ENCODE peak calls at places on chromosomes 3 and 15, in four cellular contexts. T, A, J and V are unnamed samples.

GRCh38 chr15:78878356-78878755 is 5.7 kb downstream of the MORF4L1 start:
- DNase-seq in T (no peak), J (no peak), A (no peak), V (no peak)

GRCh38 chr15:62649793-62650420 is 392.6 kb upstream of the TPM1 start:
- DNase-seq in J (no peak), A (no peak), T (no peak), V (no peak)

GRCh38 chr15:60326824-60327654 is 70.7 kb downstream of the ANXA2 start:
- DNase-seq in J (no peak), A (no peak), T (peak; percentile 68), V (peak; percentile 62)

GRCh38 chr3:38645076-38645475 is 4.4 kb downstream of the SCN5A start:
- DNase-seq in A (no peak), J (no peak), T (no peak), V (no peak)

GRCh38 chr3:57959407-57960173 is 48.6 kb upstream of the FLNB start:
- DNase-seq in T (no peak), J (no peak), A (no peak), V (peak; percentile 37)

GRCh38 chr3:38250198-38250597 is 15.4 kb upstream of the SLC22A13 start:
- DNase-seq in J (no peak), A (no peak), T (no peak), V (no peak)

GRCh38 chr3:182980204-182981037 is at the start of gene DCUN1D1:
- DNase-seq in T (peak; percentile 88), A (peak; percentile 25), J (peak; percentile 86), V (peak; percentile 89)

GRCh38 chr3:130725746-130726145 is 20.9 kb downstream of the PIK3R4 start:
- DNase-seq in J (no peak), T (no peak), A (no peak), V (no peak)

GRCh38 chr3:56452085-56452484 is 16.2 kb downstream of the ERC2 start:
- DNase-seq in T (no peak), A (no peak), J (no peak), V (no peak)

GRCh38 chr15:52102468-52102867 is 10.1 kb downstream of the BCL2L10 start:
- DNase-seq in A (no peak), T (no peak), J (no peak), V (peak; percentile 57)

GRCh38 chr15:70761046-70761445 is 2.3 kb downstream of the UACA start:
- DNase-seq in J (no peak), A (no peak), T (no peak), V (no peak)

GRCh38 chr3:183579967-183580720 is 24.6 kb upstream of the KLHL6 start:
- DNase-seq in T (no peak), A (no peak), J (no peak), V (no peak)

GRCh38 chr3:171895890-171896289 is 52.7 kb downstream of the TMEM212 start:
- DNase-seq in T (no peak), A (no peak), J (no peak), V (no peak)

GRCh38 chr15:98692213-98692612 is 43.9 kb downstream of the IGF1R start:
- DNase-seq in J (no peak), A (no peak), T (no peak), V (no peak)

GRCh38 chr15:39666671-39667070 is 85.8 kb downstream of the THBS1 start:
- DNase-seq in J (no peak), A (no peak), T (peak; percentile 20), V (peak; percentile 78)

GRCh38 chr3:149296972-149297371 is 36.5 kb downstream of the TM4SF18 start:
- DNase-seq in J (no peak), T (no peak), A (no peak), V (no peak)

GRCh38 chr15:97521390-97521789 is 439.1 kb upstream of the ARRDC4 start:
- DNase-seq in A (no peak), T (no peak), J (no peak), V (no peak)

GRCh38 chr3:128853826-128854225 is 25.6 kb upstream of the ACAD9 start:
- DNase-seq in J (no peak), T (no peak), A (no peak), V (no peak)

GRCh38 chr3:126023390-126023789 is 54.4 kb downstream of the ROPN1B start:
- DNase-seq in J (peak; percentile 49), A (no peak), T (no peak), V (peak; percentile 7)

GRCh38 chr3:111853071-111853470 is 6.0 kb upstream of the PHLDB2 start:
- DNase-seq in T (no peak), A (no peak), J (no peak), V (no peak)

GRCh38 chr15:75921732-75922703 is 18.3 kb downstream of the FBXO22 start:
- DNase-seq in J (no peak), A (no peak), T (no peak), V (peak; percentile 85)

GRCh38 chr15:91915576-91915975 is 62.1 kb downstream of the SLCO3A1 start:
- DNase-seq in J (no peak), T (no peak), A (no peak), V (no peak)

GRCh38 chr15:65612616-65612946 is 1.6 kb upstream of the INTS14 start:
- DNase-seq in J (no peak), T (no peak), A (no peak), V (no peak)

GRCh38 chr15:92069308-92070244 is 216.1 kb downstream of the SLCO3A1 start:
- DNase-seq in T (no peak), A (no peak), J (no peak), V (peak; percentile 58)

GRCh38 chr3:86961297-86961696 is 29.7 kb downstream of the VGLL3 start:
- DNase-seq in A (no peak), J (no peak), T (no peak), V (peak; percentile 15)

GRCh38 chr3:45870099-45870498 is 16.2 kb upstream of the CCR9 start:
- DNase-seq in A (no peak), T (no peak), J (no peak), V (no peak)

GRCh38 chr3:13716540-13717221 is 163.2 kb downstream of the WNT7A start:
- DNase-seq in T (no peak), A (no peak), J (peak; percentile 13), V (no peak)

GRCh38 chr3:9732080-9732752 is 681 bp downstream of the BRPF1 start:
- DNase-seq in J (no peak), A (no peak), T (no peak), V (peak; percentile 25)

GRCh38 chr3:112303811-112304325 is 9.9 kb upstream of the SLC9C1 start:
- DNase-seq in J (no peak), A (no peak), T (no peak), V (peak; percentile 68)

GRCh38 chr3:57152150-57152549 is 13.0 kb downstream of the IL17RD start:
- DNase-seq in J (no peak), A (no peak), T (no peak), V (no peak)

GRCh38 chr3:134350861-134351311 is 23.4 kb downstream of the AMOTL2 start:
- DNase-seq in A (no peak), J (no peak), T (no peak), V (peak; percentile 74)

GRCh38 chr15:78211189-78211921 is 23.0 kb downstream of the ACSBG1 start:
- DNase-seq in J (no peak), T (no peak), A (no peak), V (no peak)

GRCh38 chr3:29763115-29763514 is 482.2 kb downstream of the RBMS3 start:
- DNase-seq in T (no peak), J (no peak), A (no peak), V (no peak)

GRCh38 chr3:121819236-121819635 is 15.6 kb downstream of the IQCB1 start:
- DNase-seq in T (no peak), J (no peak), A (no peak), V (no peak)

GRCh38 chr3:114709102-114709501 is 415.3 kb downstream of the TIGIT start:
- DNase-seq in J (no peak), A (no peak), T (no peak), V (no peak)

GRCh38 chr3:123084192-123084591 is 17.4 kb downstream of the PDIA5 start:
- DNase-seq in T (no peak), J (peak; percentile 31), A (no peak), V (no peak)

DNA sequence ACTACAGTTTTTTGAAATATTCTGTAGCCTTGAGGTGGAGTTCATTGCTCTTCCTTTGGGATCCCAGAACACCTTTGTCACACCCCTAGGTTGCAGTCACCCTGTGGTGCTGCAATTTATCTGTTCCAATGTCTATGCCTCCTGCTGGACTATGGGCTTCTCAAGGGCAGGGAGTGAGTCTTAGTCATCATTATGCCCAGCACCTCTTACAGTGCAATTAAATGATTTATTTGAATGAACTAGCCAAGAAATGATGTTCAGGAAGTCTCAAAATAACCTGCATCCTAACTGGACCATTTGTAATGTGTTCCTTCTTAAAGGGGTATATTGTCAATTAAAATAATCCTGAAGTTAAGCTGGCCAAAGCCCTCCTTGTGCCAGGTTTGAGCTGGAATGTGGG is 28.5 kb downstream of the SHC4 start:
- DNase-seq in T (no peak), A (no peak), J (no peak), V (no peak)
- H2BK15ac ChIP-seq in T (no peak overlapping the region), A (no peak overlapping the region), J (no peak overlapping the region), V (no peak overlapping the region)

GRCh38 chr3:150303776-150304175 is 104.3 kb upstream of the TSC22D2 start:
- DNase-seq in T (no peak), A (no peak), J (no peak), V (peak; percentile 66)
- H3K4me1 ChIP-seq in T (peaks cover 2% of the 10 kb centered on the region), A (no peaks in the 10 kb centered on the region), J (no peaks in the 10 kb centered on the region), V (no peaks in the 10 kb centered on the region)

DNA sequence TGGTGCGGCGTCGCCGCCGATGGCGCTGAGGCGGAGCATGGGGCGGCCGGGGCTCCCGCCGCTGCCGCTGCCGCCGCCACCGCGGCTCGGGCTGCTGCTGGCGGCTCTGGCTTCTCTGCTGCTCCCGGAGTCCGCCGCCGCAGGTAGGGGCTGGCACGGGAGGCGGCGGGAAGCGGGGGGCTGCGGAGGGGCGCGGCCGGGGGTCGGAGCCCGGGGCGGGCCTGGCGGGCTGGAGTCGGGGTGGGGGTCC is 152 bp downstream of the TYRO3 start:
- DNase-seq in A (no peak), J (no peak), T (no peak), V (no peak)
- H2BK15ac ChIP-seq in A (no peak overlapping the region), J (no peak overlapping the region), T (peak overlapping the region; percentile 11), V (no peak overlapping the region)

GRCh38 chr15:85838655-85839054 is 43.9 kb upstream of the KLHL25 start:
- DNase-seq in J (no peak), T (no peak), A (no peak), V (no peak)
- H3K4me1 ChIP-seq in J (peaks cover 7% of the 10 kb centered on the region), T (peaks cover 5% of the 10 kb centered on the region), A (peaks cover 4% of the 10 kb centered on the region), V (no peaks in the 10 kb centered on the region)

DNA sequence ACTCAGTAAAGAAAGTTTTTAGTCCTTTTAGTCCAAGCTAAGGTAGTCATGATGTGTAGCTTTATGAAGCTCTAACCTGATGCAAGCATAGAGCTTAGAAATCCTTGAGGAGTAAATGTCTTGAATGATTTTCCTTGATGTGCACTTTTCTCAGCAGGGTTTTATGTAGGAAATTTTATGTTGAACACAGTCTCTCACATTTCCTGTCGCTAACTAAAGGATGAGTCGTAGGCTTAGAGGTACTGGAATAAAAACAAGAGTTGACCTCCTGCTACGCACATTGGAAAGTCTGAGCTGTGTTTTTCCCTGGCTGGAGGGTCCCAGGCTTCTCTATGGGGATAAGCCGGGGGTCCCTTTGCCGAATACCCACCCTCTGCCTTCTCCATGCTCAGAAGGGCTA is 34.7 kb upstream of the ZPLD1 start:
- DNase-seq in J (no peak), T (no peak), A (no peak), V (no peak)
- H2BK15ac ChIP-seq in J (no peak overlapping the region), T (no peak overlapping the region), A (no peak overlapping the region), V (no peak overlapping the region)

DNA sequence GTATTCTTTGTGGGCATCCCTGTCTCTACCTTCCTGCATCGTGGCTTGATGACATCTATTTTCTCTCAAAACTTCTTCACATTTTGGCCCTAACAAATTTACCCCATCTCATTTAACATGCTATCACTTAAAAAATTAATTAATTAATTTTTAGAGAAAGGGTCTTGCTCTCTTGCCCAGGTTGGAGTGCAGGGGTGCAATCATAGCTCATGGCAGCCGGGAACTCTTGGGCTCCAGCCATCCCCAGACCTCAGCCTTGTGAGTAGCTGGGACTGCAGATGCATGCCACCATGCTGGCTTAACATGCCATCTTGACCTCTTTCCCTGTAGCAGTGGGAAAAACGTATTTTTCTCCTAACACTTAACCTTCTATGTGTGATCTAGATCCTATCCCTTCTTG is 20.6 kb downstream of the IQGAP1 start:
- DNase-seq in T (no peak), A (no peak), J (no peak), V (no peak)
- H3K4me1 ChIP-seq in T (peaks cover 4% of the 10 kb centered on the region), A (peaks cover 28% of the 10 kb centered on the region), J (peaks cover 7% of the 10 kb centered on the region), V (peaks cover 16% of the 10 kb centered on the region)